ENCODE peak calls at places on chromosomes 6 and 20, in eight cellular contexts. D is body of pancreas, K is IMR-90, W is uterus, G is H54, U is testis, J is K562, O is spleen. L is an unnamed sample.

GRCh38 chr6:16676978-16677377 is 84.3 kb downstream of the ATXN1 start:
- DNase-seq in O (no peak), D (peak), U (peak), K (peak), G (no peak), W (no peak), J (no peak), L (no peak)

GRCh38 chr6:131322121-131322520 is 186.9 kb downstream of the AKAP7 start:
- DNase-seq in W (no peak), D (no peak), K (no peak), J (no peak), O (no peak), G (no peak), U (no peak), L (no peak)

GRCh38 chr20:50693001-50693400 is 1.7 kb upstream of the RIPOR3 start:
- DNase-seq in K (no peak), O (no peak), G (no peak), D (no peak), J (no peak), W (no peak), U (no peak), L (no peak)

GRCh38 chr6:44266347-44266746 is 996 bp upstream of the NFKBIE start:
- DNase-seq in K (no peak), D (no peak), J (no peak), O (peak), W (no peak), U (no peak), G (no peak), L (no peak)

GRCh38 chr6:148016013-148016412 is 326.6 kb upstream of the SASH1 start:
- DNase-seq in U (no peak), G (no peak), D (no peak), J (no peak), W (no peak), K (no peak), O (no peak), L (no peak)

GRCh38 chr6:158060447-158061360 is 79.0 kb downstream of the SYNJ2 start:
- DNase-seq in W (peak), J (no peak), D (peak), U (peak), O (peak), K (peak), G (peak), L (peak)

GRCh38 chr6:170116643-170117042 is 174.2 kb downstream of the DLL1 start:
- DNase-seq in J (no peak), G (no peak), W (no peak), U (peak), K (no peak), O (peak), D (peak), L (no peak)

GRCh38 chr20:43748274-43748673 is 21.5 kb upstream of the GTSF1L start:
- DNase-seq in D (no peak), O (no peak), J (no peak), K (peak), U (no peak), W (no peak), G (no peak), L (no peak)

GRCh38 chr6:84764332-84765049 is at the start of gene TBX18:
- DNase-seq in D (peak), U (peak), W (peak), O (peak), K (peak), G (no peak), J (peak), L (peak)

GRCh38 chr20:10047427-10047826 is 12.6 kb downstream of the ANKEF1 start:
- DNase-seq in J (no peak), U (peak), O (no peak), W (no peak), D (no peak), K (peak), G (no peak), L (no peak)

GRCh38 chr6:77136086-77136485 is 327.2 kb downstream of the HTR1B start:
- DNase-seq in W (no peak), D (no peak), O (no peak), J (no peak), K (peak), U (no peak), G (no peak), L (peak)

GRCh38 chr6:139919107-139920026 is 544.9 kb upstream of the CITED2 start:
- DNase-seq in U (no peak), K (no peak), D (no peak), O (no peak), J (no peak), G (no peak), W (no peak), L (no peak)

GRCh38 chr20:32232487-32232886 is 24.8 kb downstream of the POFUT1 start:
- DNase-seq in U (no peak), G (no peak), O (no peak), K (no peak), D (no peak), W (no peak), J (no peak), L (no peak)

GRCh38 chr20:45097485-45098095 is 3.3 kb downstream of the KCNS1 start:
- DNase-seq in G (no peak), K (no peak), U (peak), W (no peak), D (no peak), J (no peak), O (peak), L (peak)

GRCh38 chr6:130913119-130913518 is 85.9 kb downstream of the SMLR1 start:
- DNase-seq in D (no peak), G (no peak), K (no peak), U (no peak), J (no peak), W (no peak), O (no peak), L (no peak)

GRCh38 chr6:52788478-52788877 is 15.1 kb downstream of the GSTA1 start:
- DNase-seq in G (no peak), D (peak), J (no peak), U (peak), O (no peak), K (peak), W (no peak), L (no peak)

GRCh38 chr6:48664850-48665249 is 553.9 kb upstream of the PTCHD4 start:
- DNase-seq in K (peak), U (no peak), J (no peak), O (no peak), D (no peak), G (no peak), W (no peak), L (no peak)

GRCh38 chr6:100904316-100904715 is 23.2 kb upstream of the ASCC3 start:
- DNase-seq in G (no peak), D (no peak), J (no peak), O (no peak), U (no peak), K (no peak), W (no peak), L (no peak)

GRCh38 chr20:34004790-34005457 is 11.2 kb downstream of the RALY start:
- DNase-seq in D (no peak), U (no peak), G (no peak), K (no peak), W (no peak), O (no peak), J (no peak), L (no peak)

GRCh38 chr20:53751394-53752368 is 158.0 kb upstream of the ZNF217 start:
- DNase-seq in G (no peak), J (no peak), W (no peak), K (no peak), D (no peak), U (no peak), O (no peak), L (peak)

GRCh38 chr6:27251672-27252251 is 4.3 kb downstream of the PRSS16 start:
- DNase-seq in D (peak), W (no peak), U (peak), G (peak), K (peak), J (peak), O (peak), L (peak)

GRCh38 chr20:51345601-51346101 is 196.9 kb downstream of the NFATC2 start:
- DNase-seq in K (peak), U (peak), W (no peak), D (no peak), J (no peak), G (peak), O (no peak), L (peak)

DNA sequence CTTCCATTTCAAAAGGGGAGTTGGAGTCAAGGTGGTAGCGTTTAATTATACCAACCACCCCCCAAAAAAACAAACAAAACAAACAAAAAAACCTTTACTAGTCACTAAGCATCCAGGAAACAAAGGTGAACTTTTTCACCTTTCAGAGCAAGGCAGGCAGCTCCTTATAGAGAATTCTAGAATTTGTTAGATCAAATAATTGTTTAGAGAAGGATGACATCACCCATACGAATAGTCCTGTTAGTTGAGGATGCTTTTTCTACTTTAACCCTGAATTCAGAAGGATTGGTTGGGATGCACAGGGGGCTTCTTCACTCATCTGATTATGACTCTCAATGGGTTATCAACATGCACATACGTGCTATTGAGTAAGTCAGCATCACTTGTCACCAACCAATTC is 44.3 kb downstream of the GNAS start:
- DNase-seq in W (no peak), U (no peak), O (no peak), K (no peak), D (no peak), J (no peak), G (no peak), L (no peak)
- TF ChIP-seq POLR2A in W (no peak), U (no peak), O (no peak), K (no peak), D (no peak), J (no peak), G (no peak), L (no peak)

GRCh38 chr6:25831532-25832306 is at the start of gene SLC17A1:
- DNase-seq in K (no peak), D (no peak), W (no peak), J (no peak), U (no peak), O (no peak), G (no peak), L (no peak)

GRCh38 chr6:25832307-25832662 is 433 bp upstream of the SLC17A1 start:
- DNase-seq in G (no peak), W (no peak), O (no peak), J (no peak), U (no peak), K (no peak), D (no peak), L (no peak)

GRCh38 chr6:25829375-25829774 is 2.5 kb downstream of the SLC17A1 start:
- DNase-seq in W (no peak), G (no peak), J (no peak), D (no peak), O (no peak), U (no peak), K (no peak), L (no peak)

GRCh38 chr6:25832670-25833069 is 818 bp upstream of the SLC17A1 start:
- DNase-seq in G (no peak), K (no peak), O (no peak), U (no peak), J (no peak), D (no peak), W (no peak), L (no peak)

DNA sequence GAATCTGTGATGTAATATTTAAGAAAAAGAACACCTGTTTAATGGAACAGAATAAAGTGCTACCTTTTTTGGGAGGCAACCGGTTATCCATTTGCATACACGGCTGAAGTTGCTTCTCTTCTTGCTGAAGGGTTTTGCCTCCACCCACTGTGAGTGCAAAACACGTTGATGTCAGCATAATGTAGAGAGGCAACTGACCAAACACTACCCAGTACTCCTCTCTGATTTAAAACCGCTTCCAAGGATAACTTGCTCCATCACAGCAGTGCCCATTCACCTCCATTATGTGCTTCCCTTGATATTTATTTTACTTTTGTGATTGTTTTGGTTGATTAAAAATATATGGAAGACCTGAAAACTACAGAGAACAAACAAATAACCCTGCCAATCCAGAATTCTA is 1.4 kb downstream of the SLC17A1 start:
- DNase-seq in W (no peak), K (no peak), G (no peak), J (no peak), O (no peak), U (no peak), D (no peak), L (no peak)
- TF ChIP-seq POLR2A in W (no peak), K (no peak), G (no peak), J (no peak), O (no peak), U (no peak), D (no peak), L (no peak)

DNA sequence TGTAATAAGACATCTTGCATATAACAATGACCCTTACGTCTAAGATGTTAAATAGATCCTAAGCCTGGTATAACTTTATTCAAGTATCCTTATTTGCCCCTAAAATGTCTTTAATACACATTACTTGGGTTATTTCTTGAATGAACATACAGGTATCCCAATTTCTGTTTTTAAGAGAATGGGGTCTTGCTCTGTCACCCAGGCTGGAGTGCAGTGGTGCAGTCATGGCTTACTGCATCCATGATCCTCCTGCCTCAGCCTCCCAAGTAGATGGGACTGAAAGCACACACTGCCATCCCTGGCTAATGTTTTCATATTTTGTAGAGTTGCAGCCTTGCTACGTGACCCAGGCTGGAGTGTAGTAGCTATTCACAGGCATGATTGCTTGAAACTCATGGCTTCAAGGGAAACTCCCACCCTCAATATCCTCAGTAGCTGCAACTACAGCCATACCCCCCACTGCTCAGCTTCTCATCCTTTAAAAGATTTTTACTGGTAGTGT is 10.4 kb upstream of the ZNFX1 start:
- DNase-seq in W (no peak), J (no peak), D (no peak), K (no peak), G (no peak), O (no peak), U (no peak), L (no peak)
- TF ChIP-seq POLR2A in W (no peak), J (peak), D (no peak), K (peak), G (no peak), O (no peak), U (no peak), L (no peak)

DNA sequence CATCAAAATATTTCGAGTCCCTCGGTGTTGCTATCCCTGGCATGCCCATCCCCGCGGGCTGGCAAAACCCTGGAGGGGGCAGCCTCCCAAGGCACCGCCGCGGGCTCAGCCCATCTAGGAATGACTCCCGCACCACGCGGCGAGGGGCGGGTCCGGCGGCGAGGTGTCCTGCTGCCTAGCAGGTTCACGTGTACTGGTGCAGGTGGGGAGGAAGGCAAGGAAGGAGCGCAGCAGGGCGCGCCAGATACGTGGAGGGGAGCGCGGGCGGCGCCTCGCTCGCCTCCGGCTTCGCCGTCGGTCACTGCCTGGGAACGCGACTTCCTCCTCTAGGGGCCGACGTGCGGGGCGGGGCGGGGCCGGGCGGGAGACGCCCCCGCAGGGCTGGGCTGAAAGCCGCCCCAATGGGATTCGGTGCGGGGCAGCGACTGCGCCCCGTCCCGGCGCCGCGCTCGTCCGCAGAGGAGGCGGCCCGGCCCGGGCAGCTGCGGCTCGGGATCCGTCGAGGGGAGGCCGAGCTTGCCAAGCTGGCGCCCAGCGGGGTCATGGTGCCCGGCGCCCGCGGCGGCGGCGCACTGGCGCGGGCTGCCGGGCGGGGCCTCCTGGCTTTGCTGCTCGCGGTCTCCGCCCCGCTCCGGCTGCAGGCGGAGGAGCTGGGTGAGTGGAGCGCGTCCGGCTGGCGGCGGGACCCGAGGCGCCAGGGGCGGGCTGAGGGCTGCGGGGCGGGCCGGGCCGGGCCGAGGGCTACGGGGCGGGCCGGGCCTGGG is at the start of gene DCBLD1:
- DNase-seq in D (peak), U (peak), W (peak), G (peak), J (peak), K (peak), O (peak), L (peak)
- TF ChIP-seq POLR2A in D (peak), U (no peak), W (peak), G (peak), J (no peak), K (peak), O (no peak), L (peak)

DNA sequence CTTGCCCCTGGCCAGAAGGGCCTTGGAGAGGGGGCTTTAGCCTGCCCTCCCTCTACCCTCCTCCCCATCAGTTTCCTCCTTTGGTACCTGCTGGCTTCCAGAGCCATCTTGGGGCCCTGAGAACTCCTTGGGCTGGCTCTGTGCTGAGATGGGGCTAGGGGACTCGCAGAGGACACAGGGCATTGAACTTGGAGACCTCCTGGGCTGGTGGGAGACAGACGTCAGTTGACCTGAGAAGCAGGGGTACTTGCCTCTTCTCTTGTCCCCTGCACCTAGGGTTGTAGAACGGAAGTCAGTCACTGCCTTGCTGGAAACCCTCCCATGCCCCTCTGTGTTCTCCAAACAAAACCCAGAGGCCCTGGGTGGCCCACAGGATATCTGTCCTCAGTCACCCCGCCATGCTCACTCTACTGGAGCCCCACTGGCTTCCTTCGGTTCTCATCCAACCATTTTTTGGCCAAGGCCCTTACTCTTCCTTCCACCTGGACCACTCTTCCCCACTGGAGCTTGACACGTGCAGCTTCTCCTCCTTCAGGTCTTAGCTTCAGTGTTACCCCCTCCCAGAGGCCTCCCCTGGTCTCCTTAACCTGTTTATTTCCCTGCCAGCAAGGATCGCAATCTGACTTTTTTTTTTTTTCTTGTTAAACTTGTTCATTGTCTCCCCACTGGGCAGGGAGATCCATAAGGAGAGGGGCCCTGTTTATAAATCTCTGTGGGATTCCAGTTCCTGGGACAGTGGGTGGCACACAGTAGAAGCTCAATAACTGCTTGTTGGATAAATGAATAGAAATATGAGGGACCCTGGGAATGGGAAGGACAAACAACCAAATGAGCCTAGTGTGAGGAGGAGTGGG is 971 bp downstream of the RBCK1 start:
- DNase-seq in K (no peak), G (no peak), U (no peak), W (no peak), O (no peak), J (no peak), D (no peak), L (peak)
- TF ChIP-seq POLR2A in K (no peak), G (no peak), U (no peak), W (no peak), O (no peak), J (no peak), D (no peak), L (no peak)

GRCh38 chr6:12009904-12010634 is 2.0 kb upstream of the HIVEP1 start:
- DNase-seq in W (no peak), D (no peak), G (peak), U (no peak), J (no peak), O (no peak), K (peak), L (peak)

GRCh38 chr6:12011276-12012112 is 618 bp upstream of the HIVEP1 start:
- DNase-seq in U (peak), O (peak), J (peak), G (peak), D (peak), K (peak), W (peak), L (peak)

GRCh38 chr6:12012231-12012565 is at the start of gene HIVEP1:
- DNase-seq in K (no peak), W (peak), J (no peak), G (no peak), O (peak), D (peak), U (no peak), L (no peak)

GRCh38 chr6:12009180-12009748 is 2.8 kb upstream of the HIVEP1 start:
- DNase-seq in O (no peak), J (no peak), K (no peak), G (no peak), U (no peak), D (no peak), W (no peak), L (peak)

GRCh38 chr6:12010635-12011275 is 1.4 kb upstream of the HIVEP1 start:
- DNase-seq in K (no peak), U (peak), W (peak), O (peak), J (peak), D (peak), G (no peak), L (no peak)
- TF ChIP-seq POLR2A in K (peak), U (no peak), W (no peak), O (peak), J (peak), D (no peak), G (no peak), L (no peak)

DNA sequence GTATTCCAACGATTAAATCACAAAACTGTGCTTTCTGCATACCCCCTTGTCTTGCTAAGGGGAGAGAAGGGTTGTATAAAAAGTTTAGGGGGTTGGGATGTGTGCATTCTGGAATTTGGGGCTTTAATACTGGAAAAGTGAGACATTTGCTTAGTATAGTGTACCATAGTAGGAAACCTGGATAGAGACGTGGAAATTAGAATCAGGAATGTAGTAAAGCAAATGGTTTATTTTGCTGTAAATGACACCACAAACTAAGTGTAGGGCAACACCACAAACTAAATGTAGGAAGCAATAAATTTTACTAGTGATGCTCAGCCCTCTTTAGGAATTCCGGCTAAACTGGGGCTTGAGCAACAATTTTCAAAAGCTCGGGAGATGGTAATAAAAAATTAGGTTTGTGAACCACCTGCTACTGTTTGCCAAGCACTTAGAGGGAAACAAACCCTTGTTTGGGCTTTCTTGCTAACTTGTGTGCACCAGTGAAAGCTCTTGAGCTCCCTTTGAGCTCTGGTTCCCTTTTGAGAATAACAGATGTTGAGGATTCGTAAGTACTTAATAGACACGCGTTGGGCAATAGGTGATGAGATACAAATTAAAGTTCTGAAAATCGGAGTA is 13.8 kb downstream of the BRD2 start:
- DNase-seq in K (no peak), D (no peak), O (no peak), W (no peak), U (no peak), J (no peak), G (no peak), L (no peak)
- TF ChIP-seq POLR2A in K (peak), D (no peak), O (no peak), W (no peak), U (no peak), J (peak), G (no peak), L (no peak)